ENCODE peak calls at places on chromosomes 3 and 15, in eight cellular contexts. One of them, this sample, is unnamed.

GRCh38 chr15:68658641-68659358 is 80.0 kb downstream of the CORO2B start:
- DNase-seq in immature natural killer cell: no peak
- DNase-seq in NCI-H146: no peak
- DNase-seq in mesothelial cell of epicardium: no peak
- DNase-seq in T-helper 9 cell: no peak
- DNase-seq in pancreas: no peak
- DNase-seq in coronary artery: peak
- DNase-seq in iris pigment epithelial cell: no peak
- DNase-seq in this sample: no peak

GRCh38 chr3:10366681-10367101 is 45.8 kb upstream of the SEC13 start:
- DNase-seq in pancreas: no peak
- DNase-seq in NCI-H146: no peak
- DNase-seq in iris pigment epithelial cell: peak
- DNase-seq in T-helper 9 cell: no peak
- DNase-seq in coronary artery: no peak
- DNase-seq in immature natural killer cell: no peak
- DNase-seq in mesothelial cell of epicardium: no peak
- DNase-seq in this sample: peak

GRCh38 chr3:25513642-25514266 is 85.7 kb downstream of the RARB start:
- DNase-seq in immature natural killer cell: no peak
- DNase-seq in NCI-H146: no peak
- DNase-seq in coronary artery: no peak
- DNase-seq in iris pigment epithelial cell: no peak
- DNase-seq in T-helper 9 cell: no peak
- DNase-seq in mesothelial cell of epicardium: no peak
- DNase-seq in pancreas: no peak
- DNase-seq in this sample: no peak

GRCh38 chr3:107241217-107241616 is 136.0 kb upstream of the CCDC54 start:
- DNase-seq in iris pigment epithelial cell: peak
- DNase-seq in coronary artery: peak
- DNase-seq in pancreas: peak
- DNase-seq in T-helper 9 cell: no peak
- DNase-seq in NCI-H146: no peak
- DNase-seq in immature natural killer cell: no peak
- DNase-seq in mesothelial cell of epicardium: no peak
- DNase-seq in this sample: no peak

GRCh38 chr15:92385096-92385495 is 8.6 kb upstream of the ST8SIA2 start:
- DNase-seq in immature natural killer cell: no peak
- DNase-seq in T-helper 9 cell: no peak
- DNase-seq in coronary artery: no peak
- DNase-seq in iris pigment epithelial cell: no peak
- DNase-seq in mesothelial cell of epicardium: no peak
- DNase-seq in NCI-H146: no peak
- DNase-seq in pancreas: no peak
- DNase-seq in this sample: no peak

GRCh38 chr15:90336705-90337141 is 15.4 kb upstream of the ZNF774 start:
- DNase-seq in NCI-H146: no peak
- DNase-seq in immature natural killer cell: no peak
- DNase-seq in coronary artery: no peak
- DNase-seq in iris pigment epithelial cell: peak
- DNase-seq in T-helper 9 cell: no peak
- DNase-seq in pancreas: no peak
- DNase-seq in mesothelial cell of epicardium: no peak
- DNase-seq in this sample: no peak

GRCh38 chr3:5304789-5305680 is 117.5 kb downstream of the EDEM1 start:
- DNase-seq in coronary artery: no peak
- DNase-seq in iris pigment epithelial cell: peak
- DNase-seq in mesothelial cell of epicardium: peak
- DNase-seq in T-helper 9 cell: no peak
- DNase-seq in pancreas: no peak
- DNase-seq in immature natural killer cell: no peak
- DNase-seq in NCI-H146: no peak
- DNase-seq in this sample: no peak

GRCh38 chr3:71421820-71422566 is 161.5 kb downstream of the FOXP1 start:
- DNase-seq in coronary artery: no peak
- DNase-seq in mesothelial cell of epicardium: no peak
- DNase-seq in pancreas: no peak
- DNase-seq in NCI-H146: no peak
- DNase-seq in immature natural killer cell: peak
- DNase-seq in iris pigment epithelial cell: no peak
- DNase-seq in T-helper 9 cell: no peak
- DNase-seq in this sample: peak

GRCh38 chr15:40891810-40892448 is 2.3 kb upstream of the VPS18 start:
- DNase-seq in iris pigment epithelial cell: peak
- DNase-seq in NCI-H146: peak
- DNase-seq in coronary artery: no peak
- DNase-seq in immature natural killer cell: peak
- DNase-seq in pancreas: peak
- DNase-seq in T-helper 9 cell: no peak
- DNase-seq in mesothelial cell of epicardium: peak
- DNase-seq in this sample: no peak

GRCh38 chr3:137692803-137693431 is 71.2 kb upstream of the SOX14 start:
- DNase-seq in coronary artery: no peak
- DNase-seq in NCI-H146: peak
- DNase-seq in immature natural killer cell: no peak
- DNase-seq in T-helper 9 cell: no peak
- DNase-seq in mesothelial cell of epicardium: no peak
- DNase-seq in pancreas: no peak
- DNase-seq in iris pigment epithelial cell: no peak
- DNase-seq in this sample: no peak

GRCh38 chr3:195770081-195770840 is 41.5 kb downstream of the MUC4 start:
- DNase-seq in mesothelial cell of epicardium: no peak
- DNase-seq in NCI-H146: no peak
- DNase-seq in immature natural killer cell: no peak
- DNase-seq in T-helper 9 cell: no peak
- DNase-seq in coronary artery: no peak
- DNase-seq in iris pigment epithelial cell: no peak
- DNase-seq in pancreas: no peak
- DNase-seq in this sample: no peak

GRCh38 chr15:81038975-81039607 is 38.4 kb downstream of the TLNRD1 start:
- DNase-seq in immature natural killer cell: no peak
- DNase-seq in iris pigment epithelial cell: no peak
- DNase-seq in mesothelial cell of epicardium: no peak
- DNase-seq in NCI-H146: no peak
- DNase-seq in pancreas: peak
- DNase-seq in T-helper 9 cell: no peak
- DNase-seq in coronary artery: no peak
- DNase-seq in this sample: no peak

GRCh38 chr3:194517333-194517732 is 30.5 kb upstream of the ATP13A3 start:
- DNase-seq in immature natural killer cell: no peak
- DNase-seq in pancreas: no peak
- DNase-seq in coronary artery: peak
- DNase-seq in NCI-H146: no peak
- DNase-seq in T-helper 9 cell: no peak
- DNase-seq in iris pigment epithelial cell: no peak
- DNase-seq in mesothelial cell of epicardium: no peak
- DNase-seq in this sample: no peak

GRCh38 chr15:40539030-40539429 is 25.8 kb downstream of the CCDC32 start:
- DNase-seq in pancreas: no peak
- DNase-seq in coronary artery: no peak
- DNase-seq in mesothelial cell of epicardium: no peak
- DNase-seq in iris pigment epithelial cell: no peak
- DNase-seq in immature natural killer cell: no peak
- DNase-seq in T-helper 9 cell: no peak
- DNase-seq in NCI-H146: no peak
- DNase-seq in this sample: no peak

GRCh38 chr15:90836296-90836871 is 32.0 kb upstream of the FURIN start:
- DNase-seq in pancreas: no peak
- DNase-seq in NCI-H146: no peak
- DNase-seq in coronary artery: no peak
- DNase-seq in mesothelial cell of epicardium: no peak
- DNase-seq in T-helper 9 cell: no peak
- DNase-seq in immature natural killer cell: no peak
- DNase-seq in iris pigment epithelial cell: peak
- DNase-seq in this sample: no peak

GRCh38 chr3:12473503-12473902 is 10.8 kb upstream of the TSEN2 start:
- DNase-seq in mesothelial cell of epicardium: no peak
- DNase-seq in coronary artery: no peak
- DNase-seq in NCI-H146: no peak
- DNase-seq in iris pigment epithelial cell: no peak
- DNase-seq in pancreas: no peak
- DNase-seq in immature natural killer cell: no peak
- DNase-seq in T-helper 9 cell: no peak
- DNase-seq in this sample: no peak

GRCh38 chr15:40313531-40314398 is 6.0 kb upstream of the PLCB2 start:
- DNase-seq in iris pigment epithelial cell: no peak
- DNase-seq in mesothelial cell of epicardium: no peak
- DNase-seq in pancreas: peak
- DNase-seq in T-helper 9 cell: peak
- DNase-seq in immature natural killer cell: peak
- DNase-seq in coronary artery: no peak
- DNase-seq in NCI-H146: peak
- DNase-seq in this sample: no peak

GRCh38 chr3:2468816-2469215 is 370.1 kb downstream of the CNTN4 start:
- DNase-seq in NCI-H146: no peak
- DNase-seq in iris pigment epithelial cell: no peak
- DNase-seq in immature natural killer cell: no peak
- DNase-seq in coronary artery: no peak
- DNase-seq in T-helper 9 cell: no peak
- DNase-seq in mesothelial cell of epicardium: no peak
- DNase-seq in pancreas: no peak
- DNase-seq in this sample: no peak

This sample was measured in stimulated activated naive CD4-positive, alpha-beta T cell treated with Interleukin-2 at 50 U/mL for 16 hours.